ENCODE peak calls at places on chromosome 7, in eight cellular contexts. E, Y, C, S, D, V, F and X are unnamed samples.

GRCh38 chr7:116327135-116327534 is 116.8 kb downstream of the TES start:
- DNase-seq in E (no peak), V (no peak), D (no peak), S (no peak), Y (no peak), F (no peak), C (no peak), X (no peak)

GRCh38 chr7:39453743-39454355 is 112.4 kb upstream of the YAE1 start:
- DNase-seq in V (no peak), S (peak; percentile 62), Y (peak; percentile 61), F (peak; percentile 46), D (no peak), E (peak; percentile 37), C (peak; percentile 70), X (peak; percentile 47)

GRCh38 chr7:24881622-24882021 is 98.4 kb downstream of the OSBPL3 start:
- DNase-seq in C (no peak), Y (no peak), D (no peak), V (no peak), S (peak; percentile 53), F (no peak), E (no peak), X (no peak)

GRCh38 chr7:55567495-55568070 is 4.7 kb downstream of the VOPP1 start:
- DNase-seq in D (no peak), F (no peak), V (no peak), E (no peak), S (no peak), C (no peak), Y (no peak), X (no peak)

GRCh38 chr7:3259711-3260424 is 41.2 kb upstream of the SDK1 start:
- DNase-seq in C (no peak), S (peak; percentile 29), F (no peak), V (no peak), E (no peak), Y (no peak), D (no peak), X (no peak)

GRCh38 chr7:54859545-54859944 is 100.5 kb upstream of the SEC61G start:
- DNase-seq in F (no peak), E (no peak), S (no peak), D (no peak), V (no peak), Y (no peak), C (no peak), X (no peak)

GRCh38 chr7:65254061-65254460 is 119.6 kb upstream of the ZNF92 start:
- DNase-seq in Y (no peak), V (no peak), S (no peak), F (no peak), D (no peak), E (no peak), C (no peak), X (no peak)

GRCh38 chr7:7165372-7165771 is 17.0 kb upstream of the C1GALT1 start:
- DNase-seq in C (no peak), S (no peak), V (no peak), F (no peak), D (no peak), E (no peak), Y (no peak), X (no peak)

GRCh38 chr7:35894721-35895120 is 93.9 kb downstream of the SEPTIN7 start:
- DNase-seq in V (no peak), Y (no peak), F (no peak), D (no peak), E (no peak), C (no peak), S (no peak), X (no peak)

GRCh38 chr7:18038391-18038790 is 10.7 kb upstream of the PRPS1L1 start:
- DNase-seq in F (no peak), C (no peak), V (no peak), S (no peak), E (no peak), Y (no peak), D (no peak), X (no peak)

GRCh38 chr7:158991824-158992621 is 135.7 kb downstream of the DYNC2I1 start:
- DNase-seq in C (peak; percentile 57), E (no peak), Y (no peak), S (peak; percentile 45), V (no peak), D (no peak), F (no peak), X (peak; percentile 53)

GRCh38 chr7:31476073-31476745 is 37.7 kb upstream of the ITPRID1 start:
- DNase-seq in Y (no peak), D (no peak), C (no peak), V (no peak), F (no peak), E (no peak), S (no peak), X (no peak)
- TF ChIP-seq CTCF in Y (no peak), D (no peak), C (peak; percentile 7), V (no peak), F (no peak), E (no peak), S (no peak), X (no peak)

GRCh38 chr7:101171442-101171837 is 6.1 kb upstream of the VGF start:
- DNase-seq in S (peak; percentile 49), V (no peak), Y (no peak), E (no peak), F (no peak), D (no peak), C (no peak), X (no peak)
- TF ChIP-seq CTCF in S (peak; percentile 47), V (peak; percentile 34), Y (peak; percentile 30), E (no peak), F (peak; percentile 4), D (no peak), C (peak; percentile 7), X (no peak)

DNA sequence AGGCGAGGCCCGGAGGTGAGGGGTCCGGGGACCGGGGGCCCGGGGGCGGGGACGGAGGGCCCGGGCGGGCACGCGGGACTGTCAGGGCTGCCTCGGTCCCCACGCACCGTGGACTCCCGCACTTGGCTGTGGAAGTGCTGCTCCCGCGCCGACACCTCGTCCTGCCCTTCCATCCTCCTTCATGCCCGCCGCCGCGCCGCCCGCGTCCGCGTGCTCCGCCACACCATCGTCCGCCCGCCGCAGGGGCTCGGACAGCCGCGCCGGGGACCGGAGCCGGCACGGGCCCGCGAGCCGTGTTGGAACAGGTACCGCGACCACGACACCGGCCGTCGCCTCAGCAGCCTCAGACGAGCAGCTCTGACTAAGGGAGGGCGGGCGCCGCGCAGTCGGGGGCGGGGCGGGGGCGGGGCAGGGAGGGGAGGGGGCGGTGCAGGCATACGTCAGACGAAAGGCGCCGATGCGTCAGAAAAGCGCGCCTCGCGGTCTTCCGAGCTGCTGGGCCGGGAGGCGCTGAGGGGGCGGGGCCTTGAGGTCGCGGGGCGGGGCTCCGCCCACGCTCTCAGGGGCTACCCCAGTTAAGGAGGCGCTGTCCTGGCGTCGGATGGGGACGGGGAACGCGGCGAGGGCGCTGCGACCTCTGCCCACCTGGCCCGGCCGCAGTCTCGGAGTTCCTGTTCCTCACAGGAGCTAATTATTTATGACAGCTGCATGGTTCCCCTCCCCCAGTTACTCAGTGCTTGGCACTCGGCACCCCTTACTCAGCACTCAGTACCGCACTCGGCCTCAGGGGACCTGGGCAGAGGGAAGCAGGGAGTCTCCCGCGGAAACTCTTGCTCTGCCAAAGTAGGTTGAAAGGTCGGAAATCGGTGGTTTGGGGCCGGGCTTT is at the start of gene LMBR1:
- DNase-seq in F (peak; percentile 95), D (peak; percentile 96), C (peak; percentile 96), S (peak; percentile 95), E (peak; percentile 95), Y (peak; percentile 81), V (peak; percentile 96), X (peak; percentile 92)
- TF ChIP-seq CTCF in F (peak; percentile 81), D (peak; percentile 73), C (peak; percentile 70), S (peak; percentile 46), E (peak; percentile 95), Y (peak; percentile 34), V (peak; percentile 82), X (no peak)

GRCh38 chr7:128010392-128011078 is 20.7 kb downstream of the LRRC4 start:
- DNase-seq in Y (no peak), D (no peak), S (peak; percentile 24), V (no peak), C (no peak), F (no peak), E (no peak), X (no peak)
- TF ChIP-seq CTCF in Y (peak; percentile 13), D (no peak), S (peak; percentile 32), V (peak; percentile 26), C (no peak), F (no peak), E (peak; percentile 14), X (no peak)

GRCh38 chr7:1850111-1850975 is 180.3 kb downstream of the ELFN1 start:
- DNase-seq in Y (no peak), D (peak; percentile 11), V (no peak), S (no peak), E (no peak), F (no peak), C (no peak), X (no peak)
- TF ChIP-seq CTCF in Y (no peak), D (no peak), V (no peak), S (no peak), E (no peak), F (no peak), C (no peak), X (no peak)